ENCODE peak calls at places on chromosomes 12 and 14, in ten cellular contexts. One of them, this sample, is unnamed.

GRCh38 chr12:47021298-47021697 is 58.1 kb upstream of the PCED1B start:
- DNase-seq in pancreas: no peak
- DNase-seq in left lung: no peak
- DNase-seq in fibroblast of lung: peak
- DNase-seq in cardiac muscle cell: peak
- DNase-seq in A549: peak
- DNase-seq in AG10803: peak
- DNase-seq in prostate gland: peak
- DNase-seq in foreskin fibroblast: peak
- DNase-seq in mammary epithelial cell: peak
- DNase-seq in this sample: peak

GRCh38 chr12:101172316-101172715 is 37.7 kb downstream of the SLC5A8 start:
- DNase-seq in cardiac muscle cell: peak
- DNase-seq in AG10803: peak
- DNase-seq in pancreas: peak
- DNase-seq in A549: peak
- DNase-seq in foreskin fibroblast: peak
- DNase-seq in fibroblast of lung: no peak
- DNase-seq in left lung: no peak
- DNase-seq in mammary epithelial cell: peak
- DNase-seq in prostate gland: no peak
- DNase-seq in this sample: no peak

GRCh38 chr14:73623504-73623903 is 11.2 kb downstream of the ACOT6 start:
- DNase-seq in AG10803: no peak
- DNase-seq in cardiac muscle cell: no peak
- DNase-seq in fibroblast of lung: no peak
- DNase-seq in pancreas: no peak
- DNase-seq in prostate gland: no peak
- DNase-seq in mammary epithelial cell: no peak
- DNase-seq in A549: no peak
- DNase-seq in left lung: no peak
- DNase-seq in foreskin fibroblast: no peak
- DNase-seq in this sample: no peak

GRCh38 chr14:102824832-102825231 is 47.6 kb downstream of the TRAF3 start:
- DNase-seq in cardiac muscle cell: no peak
- DNase-seq in A549: peak
- DNase-seq in pancreas: no peak
- DNase-seq in AG10803: peak
- DNase-seq in fibroblast of lung: no peak
- DNase-seq in left lung: no peak
- DNase-seq in mammary epithelial cell: peak
- DNase-seq in prostate gland: no peak
- DNase-seq in foreskin fibroblast: peak
- DNase-seq in this sample: peak

GRCh38 chr14:72906316-72906715 is 12.4 kb upstream of the DPF3 start:
- DNase-seq in foreskin fibroblast: peak
- DNase-seq in A549: no peak
- DNase-seq in AG10803: peak
- DNase-seq in cardiac muscle cell: peak
- DNase-seq in pancreas: no peak
- DNase-seq in fibroblast of lung: peak
- DNase-seq in prostate gland: no peak
- DNase-seq in left lung: no peak
- DNase-seq in mammary epithelial cell: peak
- DNase-seq in this sample: peak

GRCh38 chr12:4108803-4109345 is 164.7 kb upstream of the CCND2 start:
- DNase-seq in pancreas: no peak
- DNase-seq in AG10803: no peak
- DNase-seq in left lung: no peak
- DNase-seq in prostate gland: no peak
- DNase-seq in fibroblast of lung: no peak
- DNase-seq in A549: no peak
- DNase-seq in foreskin fibroblast: peak
- DNase-seq in mammary epithelial cell: peak
- DNase-seq in cardiac muscle cell: no peak
- DNase-seq in this sample: no peak

GRCh38 chr12:66288121-66288520 is 14.2 kb upstream of the HELB start:
- DNase-seq in fibroblast of lung: no peak
- DNase-seq in A549: no peak
- DNase-seq in foreskin fibroblast: no peak
- DNase-seq in cardiac muscle cell: no peak
- DNase-seq in AG10803: no peak
- DNase-seq in pancreas: no peak
- DNase-seq in left lung: no peak
- DNase-seq in mammary epithelial cell: no peak
- DNase-seq in prostate gland: no peak
- DNase-seq in this sample: no peak

GRCh38 chr12:51793201-51793600 is 55.3 kb downstream of the FIGNL2 start:
- DNase-seq in pancreas: no peak
- DNase-seq in foreskin fibroblast: peak
- DNase-seq in cardiac muscle cell: no peak
- DNase-seq in AG10803: peak
- DNase-seq in A549: no peak
- DNase-seq in prostate gland: no peak
- DNase-seq in fibroblast of lung: no peak
- DNase-seq in left lung: no peak
- DNase-seq in mammary epithelial cell: peak
- DNase-seq in this sample: peak

GRCh38 chr14:66708262-66708661 is 200.3 kb downstream of the GPHN start:
- DNase-seq in left lung: no peak
- DNase-seq in AG10803: no peak
- DNase-seq in foreskin fibroblast: peak
- DNase-seq in pancreas: no peak
- DNase-seq in mammary epithelial cell: no peak
- DNase-seq in fibroblast of lung: no peak
- DNase-seq in prostate gland: no peak
- DNase-seq in A549: no peak
- DNase-seq in cardiac muscle cell: peak
- DNase-seq in this sample: no peak

GRCh38 chr12:94534761-94535613 is 75.3 kb upstream of the CEP83 start:
- DNase-seq in AG10803: no peak
- DNase-seq in fibroblast of lung: no peak
- DNase-seq in left lung: no peak
- DNase-seq in foreskin fibroblast: no peak
- DNase-seq in A549: no peak
- DNase-seq in prostate gland: no peak
- DNase-seq in mammary epithelial cell: no peak
- DNase-seq in cardiac muscle cell: no peak
- DNase-seq in pancreas: no peak
- DNase-seq in this sample: no peak

GRCh38 chr14:80549141-80549540 is 337.8 kb upstream of the DIO2 start:
- DNase-seq in mammary epithelial cell: peak
- DNase-seq in A549: no peak
- DNase-seq in foreskin fibroblast: no peak
- DNase-seq in left lung: no peak
- DNase-seq in prostate gland: peak
- DNase-seq in cardiac muscle cell: peak
- DNase-seq in pancreas: no peak
- DNase-seq in fibroblast of lung: no peak
- DNase-seq in AG10803: no peak
- DNase-seq in this sample: no peak
- H3K4me3 ChIP-seq in mammary epithelial cell: no peak
- H3K4me3 ChIP-seq in A549: no peak
- H3K4me3 ChIP-seq in foreskin fibroblast: no peak
- H3K4me3 ChIP-seq in left lung: no peak
- H3K4me3 ChIP-seq in prostate gland: no peak
- H3K4me3 ChIP-seq in cardiac muscle cell: no peak
- H3K4me3 ChIP-seq in pancreas: no peak
- H3K4me3 ChIP-seq in fibroblast of lung: no peak
- H3K4me3 ChIP-seq in AG10803: no peak
- H3K4me3 ChIP-seq in this sample: no peak

DNA sequence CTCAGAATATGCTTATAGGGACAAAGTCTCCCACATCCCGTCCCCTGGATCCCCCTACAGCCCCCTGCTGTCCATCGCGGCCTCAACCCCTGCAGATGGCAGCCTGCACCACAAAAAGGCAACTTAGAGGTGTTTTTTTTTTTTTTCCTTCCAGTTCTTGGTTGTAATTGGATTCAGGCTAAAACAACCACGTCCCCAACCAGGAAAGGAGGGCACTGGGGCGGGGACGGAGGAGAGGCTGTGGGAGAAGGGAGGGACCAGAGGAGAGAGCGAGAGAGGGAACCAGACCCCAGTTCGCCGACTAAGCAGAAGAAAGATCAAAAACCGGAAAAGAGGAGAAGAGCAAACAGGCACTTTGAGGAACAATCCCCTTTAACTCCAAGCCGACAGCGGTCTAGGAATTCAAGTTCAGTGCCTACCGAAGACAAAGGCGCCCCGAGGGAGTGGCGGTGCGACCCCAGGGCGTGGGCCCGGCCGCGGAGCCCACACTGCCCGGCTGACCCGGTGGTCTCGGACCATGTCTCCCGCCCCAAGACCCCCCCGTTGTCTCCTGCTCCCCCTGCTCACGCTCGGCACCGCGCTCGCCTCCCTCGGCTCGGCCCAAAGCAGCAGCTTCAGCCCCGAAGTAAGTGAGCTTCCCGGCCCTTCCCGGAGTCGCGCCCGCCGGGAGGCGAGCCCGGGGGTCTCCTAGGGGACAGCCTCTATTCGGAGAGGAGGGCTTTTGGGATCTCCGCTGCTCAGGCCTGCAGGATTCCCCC is at the start of gene MMP14:
- DNase-seq in mammary epithelial cell: peak
- DNase-seq in cardiac muscle cell: peak
- DNase-seq in AG10803: peak
- DNase-seq in left lung: peak
- DNase-seq in pancreas: peak
- DNase-seq in foreskin fibroblast: peak
- DNase-seq in A549: no peak
- DNase-seq in prostate gland: peak
- DNase-seq in fibroblast of lung: peak
- DNase-seq in this sample: peak
- H3K4me3 ChIP-seq in mammary epithelial cell: peak
- H3K4me3 ChIP-seq in cardiac muscle cell: peak
- H3K4me3 ChIP-seq in AG10803: peak
- H3K4me3 ChIP-seq in left lung: peak
- H3K4me3 ChIP-seq in pancreas: peak
- H3K4me3 ChIP-seq in foreskin fibroblast: peak
- H3K4me3 ChIP-seq in A549: peak
- H3K4me3 ChIP-seq in prostate gland: peak
- H3K4me3 ChIP-seq in fibroblast of lung: peak
- H3K4me3 ChIP-seq in this sample: peak

GRCh38 chr12:72285861-72286260 is 13.7 kb downstream of the TRHDE start:
- DNase-seq in fibroblast of lung: no peak
- DNase-seq in left lung: no peak
- DNase-seq in A549: no peak
- DNase-seq in prostate gland: no peak
- DNase-seq in cardiac muscle cell: no peak
- DNase-seq in foreskin fibroblast: no peak
- DNase-seq in mammary epithelial cell: no peak
- DNase-seq in AG10803: no peak
- DNase-seq in pancreas: no peak
- DNase-seq in this sample: no peak

GRCh38 chr12:72282721-72283120 is 10.6 kb downstream of the TRHDE start:
- DNase-seq in A549: no peak
- DNase-seq in foreskin fibroblast: peak
- DNase-seq in left lung: no peak
- DNase-seq in fibroblast of lung: peak
- DNase-seq in cardiac muscle cell: peak
- DNase-seq in prostate gland: no peak
- DNase-seq in mammary epithelial cell: peak
- DNase-seq in AG10803: peak
- DNase-seq in pancreas: no peak
- DNase-seq in this sample: no peak

GRCh38 chr12:72277415-72277814 is 5.2 kb downstream of the TRHDE start:
- DNase-seq in A549: no peak
- DNase-seq in prostate gland: no peak
- DNase-seq in pancreas: no peak
- DNase-seq in fibroblast of lung: peak
- DNase-seq in foreskin fibroblast: peak
- DNase-seq in left lung: no peak
- DNase-seq in AG10803: peak
- DNase-seq in mammary epithelial cell: no peak
- DNase-seq in cardiac muscle cell: no peak
- DNase-seq in this sample: no peak

GRCh38 chr12:72278894-72279293 is 6.7 kb downstream of the TRHDE start:
- DNase-seq in fibroblast of lung: no peak
- DNase-seq in A549: no peak
- DNase-seq in prostate gland: no peak
- DNase-seq in cardiac muscle cell: no peak
- DNase-seq in mammary epithelial cell: no peak
- DNase-seq in AG10803: no peak
- DNase-seq in left lung: no peak
- DNase-seq in foreskin fibroblast: no peak
- DNase-seq in pancreas: no peak
- DNase-seq in this sample: no peak

GRCh38 chr12:72281145-72281544 is 9.0 kb downstream of the TRHDE start:
- DNase-seq in pancreas: no peak
- DNase-seq in prostate gland: no peak
- DNase-seq in foreskin fibroblast: peak
- DNase-seq in AG10803: peak
- DNase-seq in left lung: no peak
- DNase-seq in cardiac muscle cell: no peak
- DNase-seq in A549: no peak
- DNase-seq in mammary epithelial cell: peak
- DNase-seq in fibroblast of lung: peak
- DNase-seq in this sample: no peak
- H3K4me3 ChIP-seq in pancreas: no peak
- H3K4me3 ChIP-seq in prostate gland: no peak
- H3K4me3 ChIP-seq in foreskin fibroblast: no peak
- H3K4me3 ChIP-seq in AG10803: no peak
- H3K4me3 ChIP-seq in left lung: no peak
- H3K4me3 ChIP-seq in cardiac muscle cell: no peak
- H3K4me3 ChIP-seq in A549: no peak
- H3K4me3 ChIP-seq in mammary epithelial cell: no peak
- H3K4me3 ChIP-seq in fibroblast of lung: no peak
- H3K4me3 ChIP-seq in this sample: no peak

DNA sequence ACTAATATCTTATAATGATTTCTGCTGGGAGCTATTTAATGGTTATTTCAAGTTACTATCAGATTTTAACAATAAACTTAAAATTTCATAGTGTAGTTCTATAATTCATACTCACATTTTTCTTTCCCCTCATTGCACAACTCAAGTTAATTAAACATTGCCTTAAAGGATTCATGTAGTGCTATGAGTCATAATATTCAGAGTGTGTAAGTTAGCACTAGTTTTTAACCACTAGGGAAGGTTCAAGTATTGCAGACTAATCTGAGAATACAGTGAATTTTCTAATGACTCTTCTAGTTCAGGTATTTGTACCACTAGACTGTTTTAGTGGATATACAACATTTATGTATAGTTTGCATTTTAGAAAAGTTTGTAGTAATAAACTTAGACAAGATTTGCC is 49.9 kb downstream of the FOXA1 start:
- DNase-seq in cardiac muscle cell: no peak
- DNase-seq in mammary epithelial cell: peak
- DNase-seq in pancreas: no peak
- DNase-seq in A549: no peak
- DNase-seq in AG10803: peak
- DNase-seq in prostate gland: no peak
- DNase-seq in foreskin fibroblast: no peak
- DNase-seq in fibroblast of lung: peak
- DNase-seq in left lung: no peak
- DNase-seq in this sample: no peak
- H3K4me3 ChIP-seq in cardiac muscle cell: no peak
- H3K4me3 ChIP-seq in mammary epithelial cell: no peak
- H3K4me3 ChIP-seq in pancreas: no peak
- H3K4me3 ChIP-seq in A549: no peak
- H3K4me3 ChIP-seq in AG10803: no peak
- H3K4me3 ChIP-seq in prostate gland: no peak
- H3K4me3 ChIP-seq in foreskin fibroblast: no peak
- H3K4me3 ChIP-seq in fibroblast of lung: no peak
- H3K4me3 ChIP-seq in left lung: no peak
- H3K4me3 ChIP-seq in this sample: no peak

This sample was measured in skeletal muscle cell.